ENCODE peak calls at places on chromosomes 16 and 17, in ten cellular contexts. Y is stimulated activated effector memory CD8-positive, alpha-beta T cell treated with anti-CD3 and anti-CD28 coated beads, Interleukin-12 subunit alpha, Interleukin-12 subunit beta, amount 100 ng/mL, for 72 hours; F is T-helper 2 cell; Q is iris pigment epithelial cell; W is posterior cingulate gyrus; O is SK-N-DZ; T is ACHN; P is MCF 10A; H is iPS-NIHi11; S is SHP77. X is an unnamed sample.

GRCh38 chr16:720507-720989 is 398 bp upstream of the ANTKMT start:
- DNase-seq in P (peak; percentile 53), Y (peak; percentile 72), Q (peak; percentile 62), H (no peak), F (no peak), O (peak; percentile 62), S (no peak), T (peak; percentile 93), W (no peak), X (peak; percentile 71)

GRCh38 chr16:30609002-30609927 is 924 bp downstream of the ZNF689 start:
- DNase-seq in F (peak; percentile 57), Y (no peak), Q (peak; percentile 36), T (peak; percentile 40), P (peak; percentile 45), O (peak; percentile 25), H (peak; percentile 71), S (peak; percentile 49), W (peak; percentile 88), X (peak; percentile 60)

GRCh38 chr17:39632153-39632941 is 4.6 kb upstream of the STARD3 start:
- DNase-seq in Q (no peak), Y (no peak), T (no peak), P (no peak), S (peak; percentile 45), H (no peak), W (peak; percentile 89), O (no peak), F (no peak), X (peak; percentile 80)

GRCh38 chr17:83080641-83081560 is 1.5 kb downstream of the METRNL start:
- DNase-seq in S (no peak), Y (peak; percentile 81), T (peak; percentile 48), W (no peak), P (no peak), O (no peak), Q (peak; percentile 42), F (peak; percentile 29), H (peak; percentile 67), X (no peak)

GRCh38 chr17:57537524-57538410 is 207.3 kb downstream of the CCDC182 start:
- DNase-seq in Y (no peak), O (peak; percentile 79), H (no peak), W (no peak), S (peak; percentile 42), Q (no peak), P (no peak), T (no peak), F (peak; percentile 37), X (no peak)

GRCh38 chr17:49557204-49558024 is 18.3 kb upstream of the NXPH3 start:
- DNase-seq in Y (no peak), Q (peak; percentile 54), O (peak; percentile 80), W (no peak), S (peak; percentile 80), P (peak; percentile 62), H (peak; percentile 73), F (peak; percentile 52), T (peak; percentile 70), X (no peak)

GRCh38 chr17:4499431-4500187 is 928 bp downstream of the SPNS2 start:
- DNase-seq in F (peak; percentile 51), T (peak; percentile 50), Q (peak; percentile 12), P (no peak), S (no peak), W (peak; percentile 93), H (peak; percentile 59), O (no peak), Y (no peak), X (peak; percentile 41)

GRCh38 chr16:24054649-24055560 is 201.2 kb upstream of the CACNG3 start:
- DNase-seq in Y (no peak), S (no peak), W (no peak), O (peak; percentile 49), Q (no peak), H (peak; percentile 44), T (no peak), P (no peak), F (no peak), X (no peak)

GRCh38 chr17:79779088-79779529 is 1.2 kb downstream of the CBX2 start:
- DNase-seq in F (no peak), Y (no peak), Q (no peak), W (peak; percentile 56), T (no peak), H (no peak), O (no peak), S (no peak), P (no peak), X (no peak)

GRCh38 chr17:34671191-34671590 is 91.8 kb downstream of the TMEM132E start:
- DNase-seq in P (no peak), S (no peak), F (no peak), T (no peak), Y (no peak), H (no peak), W (no peak), O (no peak), Q (no peak), X (no peak)

GRCh38 chr17:81277938-81278693 is 17.0 kb downstream of the SLC38A10 start:
- DNase-seq in F (no peak), Q (no peak), W (no peak), T (no peak), S (no peak), O (no peak), H (no peak), P (no peak), Y (no peak), X (no peak)

GRCh38 chr17:81537343-81537855 is 9.2 kb downstream of the FSCN2 start:
- DNase-seq in S (peak; percentile 84), Y (no peak), T (peak; percentile 36), Q (no peak), W (no peak), P (peak; percentile 25), H (peak; percentile 92), O (peak; percentile 64), F (peak; percentile 36), X (no peak)

GRCh38 chr16:26531290-26531730 is 535.4 kb upstream of the C16orf82 start:
- DNase-seq in T (no peak), Q (no peak), S (no peak), H (no peak), P (no peak), Y (no peak), F (no peak), W (no peak), O (no peak), X (no peak)

GRCh38 chr16:68275611-68276191 is 11.4 kb downstream of the SLC7A6 start:
- DNase-seq in Y (no peak), W (no peak), O (no peak), Q (no peak), T (no peak), P (peak; percentile 71), H (no peak), S (peak; percentile 33), F (peak; percentile 84), X (no peak)

GRCh38 chr17:79097226-79098055 is 22.8 kb downstream of the ENGASE start:
- DNase-seq in W (no peak), H (peak; percentile 83), P (no peak), T (no peak), S (no peak), Y (no peak), F (no peak), O (no peak), Q (no peak), X (no peak)

GRCh38 chr16:8816967-8817662 is 19.5 kb downstream of the PMM2 start:
- DNase-seq in O (no peak), Q (no peak), W (no peak), S (no peak), F (peak; percentile 87), T (no peak), Y (no peak), H (no peak), P (no peak), X (no peak)

GRCh38 chr17:61904094-61904710 is 23.6 kb downstream of the INTS2 start:
- DNase-seq in H (no peak), P (no peak), Y (no peak), Q (no peak), T (no peak), O (no peak), S (no peak), W (no peak), F (peak; percentile 87), X (no peak)